ENCODE peak calls at places on chromosomes 13 and 19, in four cellular contexts. M is GM12878, T is H1, B is HepG2. Q is an unnamed sample.

GRCh38 chr13:44148159-44148929 is 225.3 kb upstream of the SERP2 start:
- DNase-seq in M (no peak), T (no peak), B (no peak), Q (no peak)

GRCh38 chr13:75357576-75358295 is 124.2 kb downstream of the TBC1D4 start:
- DNase-seq in M (no peak), T (peak; percentile 17), B (peak; percentile 69), Q (peak; percentile 46)

GRCh38 chr19:48836089-48837017 is at the start of gene HSD17B14:
- DNase-seq in M (no peak), T (peak; percentile 64), B (no peak), Q (no peak)

GRCh38 chr13:20270163-20270865 is 38.2 kb upstream of the GJB6 start:
- DNase-seq in M (no peak), T (no peak), B (no peak), Q (no peak)

GRCh38 chr19:4090351-4091220 is 23.9 kb upstream of the ZBTB7A start:
- DNase-seq in M (no peak), T (no peak), B (no peak), Q (no peak)

GRCh38 chr13:19601749-19602725 is 31.4 kb upstream of the MPHOSPH8 start:
- DNase-seq in M (no peak), T (peak; percentile 9), B (peak; percentile 58), Q (no peak)

GRCh38 chr19:20197747-20198146 is 30.7 kb downstream of the ZNF486 start:
- DNase-seq in M (no peak), T (no peak), B (no peak), Q (no peak)

GRCh38 chr19:47719047-47719885 is 6.0 kb downstream of the EHD2 start:
- DNase-seq in M (no peak), T (no peak), B (peak; percentile 44), Q (no peak)

GRCh38 chr13:74528751-74529513 is 394.7 kb upstream of the KLF12 start:
- DNase-seq in M (no peak), T (no peak), B (no peak), Q (no peak)

GRCh38 chr19:30169196-30169900 is 202.8 kb upstream of the ZNF536 start:
- DNase-seq in M (no peak), T (no peak), B (no peak), Q (no peak)

GRCh38 chr19:51607920-51608562 is 22.2 kb downstream of the SIGLEC5 start:
- DNase-seq in M (no peak), T (peak; percentile 70), B (peak; percentile 60), Q (peak; percentile 80)

GRCh38 chr19:35673121-35673804 is 6.9 kb downstream of the UPK1A start:
- DNase-seq in M (no peak), T (peak; percentile 21), B (peak; percentile 24), Q (no peak)

GRCh38 chr13:52809310-52809769 is 39.1 kb downstream of the PCDH8 start:
- DNase-seq in M (peak; percentile 35), T (peak; percentile 61), B (peak; percentile 80), Q (peak; percentile 52)

GRCh38 chr13:43880930-43881329 is 1.2 kb downstream of the LACC1 start:
- DNase-seq in M (no peak), T (no peak), B (no peak), Q (no peak)

GRCh38 chr19:13430790-13431582 is 75.3 kb downstream of the CACNA1A start:
- DNase-seq in M (no peak), T (no peak), B (peak; percentile 33), Q (peak; percentile 50)

GRCh38 chr19:55647732-55648656 is at the start of gene CCDC106:
- DNase-seq in M (no peak), T (no peak), B (peak; percentile 55), Q (peak; percentile 39)

DNA sequence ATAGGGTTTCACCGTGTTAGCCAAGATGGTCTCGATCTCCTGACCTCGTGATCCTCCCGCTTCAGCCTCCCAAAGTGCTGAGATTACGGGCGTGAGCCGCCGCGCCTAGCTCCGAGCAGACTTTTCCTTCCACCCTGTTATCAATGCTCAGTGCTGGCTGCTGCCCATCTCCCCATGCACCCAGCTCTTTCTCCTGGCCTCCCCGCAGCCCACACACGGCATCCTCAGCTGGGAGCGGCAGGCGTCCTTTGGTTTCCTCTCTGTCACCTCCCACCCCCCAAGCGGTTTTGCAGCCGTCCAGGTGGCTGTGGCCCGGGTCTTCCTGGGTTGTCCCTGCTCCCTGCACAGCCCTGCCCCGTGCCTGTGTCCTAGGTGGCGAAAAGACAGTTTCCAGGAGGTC is 12.1 kb downstream of the PRR22 start:
- DNase-seq in M (no peak), T (no peak), B (no peak), Q (no peak)
- H3K9ac ChIP-seq in M (no peak overlapping the region), T (no peak overlapping the region), B (no peak overlapping the region), Q (no peak overlapping the region)

GRCh38 chr13:95497307-95497943 is 55.1 kb upstream of the CLDN10 start:
- DNase-seq in M (no peak), T (no peak), B (no peak), Q (no peak)

GRCh38 chr13:95498886-95499285 is 53.6 kb upstream of the CLDN10 start:
- DNase-seq in M (no peak), T (no peak), B (no peak), Q (no peak)

GRCh38 chr13:95496485-95496884 is 56.0 kb upstream of the CLDN10 start:
- DNase-seq in M (no peak), T (no peak), B (no peak), Q (no peak)

GRCh38 chr13:95492044-95492801 is 60.3 kb upstream of the CLDN10 start:
- DNase-seq in M (no peak), T (no peak), B (no peak), Q (peak; percentile 51)

DNA sequence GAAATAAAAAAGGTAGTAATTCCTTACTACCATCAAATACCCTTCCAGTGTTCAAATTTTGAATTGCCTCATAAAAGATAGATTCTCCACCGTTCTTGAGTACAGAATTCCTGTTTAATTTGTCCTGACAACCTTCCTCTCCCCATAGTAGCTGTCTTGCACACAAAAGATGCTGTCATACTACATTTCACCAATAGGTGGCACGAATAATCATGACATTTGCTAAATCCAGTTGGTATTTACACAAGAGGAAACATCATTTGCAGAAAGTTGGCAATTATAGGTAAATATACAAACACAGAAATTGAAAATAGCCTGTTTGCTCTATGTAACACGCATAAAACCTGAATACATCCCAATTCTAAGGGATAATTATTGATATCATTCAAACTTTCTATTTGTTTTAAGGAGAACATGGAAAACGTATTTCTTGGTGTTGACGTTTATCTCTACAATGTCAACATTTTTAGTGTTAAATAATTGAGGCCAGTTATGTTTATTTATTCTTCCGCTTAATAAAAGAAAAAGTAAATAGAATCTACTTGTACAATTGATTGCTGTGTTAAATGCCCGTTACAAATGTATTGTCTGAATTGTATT is 58.3 kb upstream of the CLDN10 start:
- DNase-seq in M (no peak), T (no peak), B (peak; percentile 55), Q (peak; percentile 64)
- TF ChIP-seq SUZ12 in M (no peak), T (no peak), B (no peak), Q (no peak)

GRCh38 chr13:113638806-113639205 is 19.2 kb downstream of the ATP4B start:
- DNase-seq in M (no peak), T (no peak), B (no peak), Q (no peak)
- TF ChIP-seq YY1 in M (no peak), T (no peak), B (no peak), Q (no peak)

GRCh38 chr13:107743100-107743499 is 472.2 kb downstream of the LIG4 start:
- DNase-seq in M (no peak), T (no peak), B (no peak), Q (no peak)
- H3K9ac ChIP-seq in M (no peak overlapping the region), T (no peak overlapping the region), B (no peak overlapping the region), Q (no peak overlapping the region)